ENCODE peak calls at places on chromosomes 13 and 19, in nine cellular contexts. A is stimulated activated CD8-positive, alpha-beta memory T cell treated with anti-CD3 and anti-CD28 coated beads, Interleukin-4, amount 100 ng/mL, for 24 hours; I is foreskin fibroblast; U is heart right ventricle; O is activated CD4-positive, alpha-beta T cell treated with anti-CD3 and anti-CD28 coated beads, Interleukin-2, amount 50 U/mL, for 4 hours; B is adrenal gland; S is skeletal muscle cell; L is substantia nigra; H is activated naive CD4-positive, alpha-beta T cell treated with Interleukin-2 at 50 U/mL for 16 hours. W is an unnamed sample.

GRCh38 chr19:5367530-5368133 is 27.0 kb upstream of the PTPRS start:
- DNase-seq in A (no peak), I (no peak), U (no peak), O (no peak), B (no peak), S (no peak), L (no peak), H (no peak), W (no peak)

GRCh38 chr13:113149711-113150544 is 8.5 kb upstream of the PROZ start:
- DNase-seq in A (no peak), I (no peak), U (no peak), O (no peak), B (no peak), S (no peak), L (no peak), H (no peak), W (no peak)

GRCh38 chr13:51764184-51765141 is 39.5 kb downstream of the DHRS12 start:
- DNase-seq in A (peak), I (peak), U (peak), O (peak), B (no peak), S (peak), L (no peak), H (peak), W (no peak)

GRCh38 chr19:46714523-46715106 is 2.3 kb downstream of the PRKD2 start:
- DNase-seq in A (peak), I (no peak), U (no peak), O (peak), B (no peak), S (no peak), L (no peak), H (peak), W (peak)

GRCh38 chr13:51632643-51633357 is 48.5 kb downstream of the WDFY2 start:
- DNase-seq in A (no peak), I (no peak), U (no peak), O (no peak), B (no peak), S (no peak), L (peak), H (no peak), W (no peak)

GRCh38 chr19:55027472-55028337 is 10.4 kb downstream of the GP6 start:
- DNase-seq in A (no peak), I (no peak), U (no peak), O (no peak), B (no peak), S (no peak), L (no peak), H (no peak), W (no peak)

GRCh38 chr13:100565291-100565690 is 23.3 kb downstream of the GGACT start:
- DNase-seq in A (no peak), I (no peak), U (no peak), O (no peak), B (no peak), S (no peak), L (no peak), H (no peak), W (no peak)

GRCh38 chr19:31548941-31549340 is 199.7 kb upstream of the TSHZ3 start:
- DNase-seq in A (no peak), I (peak), U (peak), O (no peak), B (no peak), S (peak), L (no peak), H (no peak), W (no peak)

GRCh38 chr13:50760751-50761150 is 82.7 kb downstream of the DLEU7 start:
- DNase-seq in A (no peak), I (peak), U (no peak), O (no peak), B (no peak), S (no peak), L (no peak), H (no peak), W (no peak)

GRCh38 chr19:29217591-29217990 is 4.6 kb upstream of the UQCRFS1 start:
- DNase-seq in A (no peak), I (no peak), U (no peak), O (no peak), B (no peak), S (no peak), L (no peak), H (no peak), W (no peak)

W was measured in PC-9.